ENCODE peak calls at places on chromosomes 6 and 20, in eight cellular contexts. One of them, this sample, is unnamed.

GRCh38 chr20:57387945-57388351 is 3.2 kb upstream of the RBM38 start:
- DNase-seq in H9: no peak
- DNase-seq in GM23248: no peak
- DNase-seq in heart right ventricle: no peak
- DNase-seq in pancreas: no peak
- DNase-seq in naive thymus-derived CD4-positive, alpha-beta T cell: no peak
- DNase-seq in GM23338: no peak
- DNase-seq in HCT116: no peak
- DNase-seq in this sample: no peak

GRCh38 chr20:23096073-23096472 is 9.9 kb upstream of the CD93 start:
- DNase-seq in HCT116: no peak
- DNase-seq in GM23248: no peak
- DNase-seq in naive thymus-derived CD4-positive, alpha-beta T cell: no peak
- DNase-seq in GM23338: no peak
- DNase-seq in pancreas: no peak
- DNase-seq in H9: no peak
- DNase-seq in heart right ventricle: no peak
- DNase-seq in this sample: no peak

GRCh38 chr6:145155411-145155810 is 579.9 kb downstream of the EPM2A start:
- DNase-seq in HCT116: no peak
- DNase-seq in GM23338: no peak
- DNase-seq in GM23248: peak; percentile 51
- DNase-seq in H9: no peak
- DNase-seq in naive thymus-derived CD4-positive, alpha-beta T cell: no peak
- DNase-seq in pancreas: no peak
- DNase-seq in heart right ventricle: no peak
- DNase-seq in this sample: no peak

GRCh38 chr6:26271640-26272090 is 93.3 kb upstream of the BTN3A2 start:
- DNase-seq in GM23338: no peak
- DNase-seq in naive thymus-derived CD4-positive, alpha-beta T cell: no peak
- DNase-seq in H9: no peak
- DNase-seq in HCT116: no peak
- DNase-seq in GM23248: no peak
- DNase-seq in pancreas: no peak
- DNase-seq in heart right ventricle: no peak
- DNase-seq in this sample: no peak

GRCh38 chr20:57266251-57267157 is at the start of gene BMP7:
- DNase-seq in heart right ventricle: peak; percentile 16
- DNase-seq in H9: peak; percentile 70
- DNase-seq in naive thymus-derived CD4-positive, alpha-beta T cell: no peak
- DNase-seq in GM23248: peak; percentile 34
- DNase-seq in GM23338: peak; percentile 82
- DNase-seq in pancreas: peak; percentile 55
- DNase-seq in HCT116: no peak
- DNase-seq in this sample: no peak

GRCh38 chr6:144993870-144994269 is 708.7 kb downstream of the UTRN start:
- DNase-seq in H9: no peak
- DNase-seq in heart right ventricle: no peak
- DNase-seq in GM23248: peak; percentile 41
- DNase-seq in pancreas: no peak
- DNase-seq in naive thymus-derived CD4-positive, alpha-beta T cell: no peak
- DNase-seq in GM23338: no peak
- DNase-seq in HCT116: no peak
- DNase-seq in this sample: no peak

GRCh38 chr6:106192824-106193223 is 106.7 kb downstream of the PRDM1 start:
- DNase-seq in naive thymus-derived CD4-positive, alpha-beta T cell: no peak
- DNase-seq in H9: no peak
- DNase-seq in pancreas: no peak
- DNase-seq in heart right ventricle: no peak
- DNase-seq in GM23338: no peak
- DNase-seq in GM23248: peak; percentile 66
- DNase-seq in HCT116: peak; percentile 70
- DNase-seq in this sample: no peak

GRCh38 chr6:19805146-19805515 is 32.0 kb upstream of the ID4 start:
- DNase-seq in naive thymus-derived CD4-positive, alpha-beta T cell: no peak
- DNase-seq in GM23248: peak; percentile 64
- DNase-seq in HCT116: peak; percentile 6
- DNase-seq in heart right ventricle: no peak
- DNase-seq in pancreas: no peak
- DNase-seq in GM23338: peak; percentile 4
- DNase-seq in H9: no peak
- DNase-seq in this sample: no peak

GRCh38 chr6:154289818-154290508 is 66.6 kb downstream of the IPCEF1 start:
- DNase-seq in pancreas: no peak
- DNase-seq in GM23338: no peak
- DNase-seq in GM23248: no peak
- DNase-seq in naive thymus-derived CD4-positive, alpha-beta T cell: no peak
- DNase-seq in heart right ventricle: no peak
- DNase-seq in H9: no peak
- DNase-seq in HCT116: no peak
- DNase-seq in this sample: no peak

GRCh38 chr20:3541887-3542721 is 71.3 kb downstream of the ATRN start:
- DNase-seq in H9: no peak
- DNase-seq in pancreas: no peak
- DNase-seq in naive thymus-derived CD4-positive, alpha-beta T cell: no peak
- DNase-seq in GM23338: no peak
- DNase-seq in heart right ventricle: no peak
- DNase-seq in GM23248: no peak
- DNase-seq in HCT116: no peak
- DNase-seq in this sample: no peak

GRCh38 chr6:89581669-89582068 is 56.9 kb downstream of the LYRM2 start:
- DNase-seq in HCT116: no peak
- DNase-seq in H9: no peak
- DNase-seq in heart right ventricle: no peak
- DNase-seq in GM23338: no peak
- DNase-seq in naive thymus-derived CD4-positive, alpha-beta T cell: no peak
- DNase-seq in GM23248: no peak
- DNase-seq in pancreas: no peak
- DNase-seq in this sample: no peak

GRCh38 chr6:169232507-169232931 is 21.1 kb downstream of the THBS2 start:
- DNase-seq in GM23338: no peak
- DNase-seq in pancreas: no peak
- DNase-seq in heart right ventricle: no peak
- DNase-seq in GM23248: no peak
- DNase-seq in H9: no peak
- DNase-seq in HCT116: no peak
- DNase-seq in naive thymus-derived CD4-positive, alpha-beta T cell: no peak
- DNase-seq in this sample: no peak

GRCh38 chr6:169231790-169232506 is 21.7 kb downstream of the THBS2 start:
- DNase-seq in heart right ventricle: no peak
- DNase-seq in naive thymus-derived CD4-positive, alpha-beta T cell: no peak
- DNase-seq in GM23248: no peak
- DNase-seq in GM23338: no peak
- DNase-seq in pancreas: no peak
- DNase-seq in HCT116: no peak
- DNase-seq in H9: no peak
- DNase-seq in this sample: no peak

GRCh38 chr6:169230923-169231789 is 22.5 kb downstream of the THBS2 start:
- DNase-seq in HCT116: no peak
- DNase-seq in naive thymus-derived CD4-positive, alpha-beta T cell: no peak
- DNase-seq in heart right ventricle: no peak
- DNase-seq in GM23248: no peak
- DNase-seq in pancreas: no peak
- DNase-seq in GM23338: no peak
- DNase-seq in H9: no peak
- DNase-seq in this sample: no peak

GRCh38 chr6:169229611-169230321 is 23.9 kb downstream of the THBS2 start:
- DNase-seq in GM23248: peak; percentile 37
- DNase-seq in heart right ventricle: no peak
- DNase-seq in H9: no peak
- DNase-seq in HCT116: no peak
- DNase-seq in pancreas: no peak
- DNase-seq in naive thymus-derived CD4-positive, alpha-beta T cell: no peak
- DNase-seq in GM23338: no peak
- DNase-seq in this sample: no peak

GRCh38 chr6:169230322-169230665 is 23.4 kb downstream of the THBS2 start:
- DNase-seq in pancreas: no peak
- DNase-seq in H9: no peak
- DNase-seq in naive thymus-derived CD4-positive, alpha-beta T cell: no peak
- DNase-seq in GM23338: no peak
- DNase-seq in heart right ventricle: no peak
- DNase-seq in HCT116: no peak
- DNase-seq in GM23248: no peak
- DNase-seq in this sample: no peak
- H3K27ac ChIP-seq in pancreas: no peak overlapping the region
- H3K27ac ChIP-seq in H9: no peak overlapping the region
- H3K27ac ChIP-seq in naive thymus-derived CD4-positive, alpha-beta T cell: no peak overlapping the region
- H3K27ac ChIP-seq in GM23338: no peak overlapping the region
- H3K27ac ChIP-seq in heart right ventricle: no peak overlapping the region
- H3K27ac ChIP-seq in HCT116: no peak overlapping the region
- H3K27ac ChIP-seq in GM23248: no peak overlapping the region
- H3K27ac ChIP-seq in this sample: no peak overlapping the region

GRCh38 chr6:127366281-127367022 is 23.0 kb upstream of the ECHDC1 start:
- DNase-seq in naive thymus-derived CD4-positive, alpha-beta T cell: no peak
- DNase-seq in GM23338: peak; percentile 47
- DNase-seq in HCT116: peak; percentile 92
- DNase-seq in heart right ventricle: no peak
- DNase-seq in pancreas: no peak
- DNase-seq in GM23248: peak; percentile 96
- DNase-seq in H9: peak; percentile 53
- DNase-seq in this sample: peak; percentile 96
- H3K27ac ChIP-seq in naive thymus-derived CD4-positive, alpha-beta T cell: no peak overlapping the region
- H3K27ac ChIP-seq in GM23338: peak overlapping the region; percentile 8
- H3K27ac ChIP-seq in HCT116: peak overlapping the region; percentile 60
- H3K27ac ChIP-seq in heart right ventricle: no peak overlapping the region
- H3K27ac ChIP-seq in pancreas: no peak overlapping the region
- H3K27ac ChIP-seq in GM23248: peak overlapping the region; percentile 74
- H3K27ac ChIP-seq in H9: no peak overlapping the region
- H3K27ac ChIP-seq in this sample: peak overlapping the region; percentile 79

GRCh38 chr6:149698175-149698574 is 19.7 kb downstream of the LATS1 start:
- DNase-seq in naive thymus-derived CD4-positive, alpha-beta T cell: no peak
- DNase-seq in H9: no peak
- DNase-seq in pancreas: no peak
- DNase-seq in HCT116: no peak
- DNase-seq in heart right ventricle: no peak
- DNase-seq in GM23248: no peak
- DNase-seq in GM23338: no peak
- DNase-seq in this sample: no peak

GRCh38 chr6:149696904-149697303 is 21.0 kb downstream of the LATS1 start:
- DNase-seq in naive thymus-derived CD4-positive, alpha-beta T cell: no peak
- DNase-seq in GM23338: no peak
- DNase-seq in pancreas: no peak
- DNase-seq in GM23248: peak; percentile 37
- DNase-seq in H9: no peak
- DNase-seq in heart right ventricle: no peak
- DNase-seq in HCT116: no peak
- DNase-seq in this sample: peak; percentile 37

GRCh38 chr6:149699150-149699549 is 18.8 kb downstream of the LATS1 start:
- DNase-seq in GM23248: no peak
- DNase-seq in naive thymus-derived CD4-positive, alpha-beta T cell: no peak
- DNase-seq in GM23338: no peak
- DNase-seq in heart right ventricle: no peak
- DNase-seq in H9: no peak
- DNase-seq in HCT116: no peak
- DNase-seq in pancreas: no peak
- DNase-seq in this sample: no peak

DNA sequence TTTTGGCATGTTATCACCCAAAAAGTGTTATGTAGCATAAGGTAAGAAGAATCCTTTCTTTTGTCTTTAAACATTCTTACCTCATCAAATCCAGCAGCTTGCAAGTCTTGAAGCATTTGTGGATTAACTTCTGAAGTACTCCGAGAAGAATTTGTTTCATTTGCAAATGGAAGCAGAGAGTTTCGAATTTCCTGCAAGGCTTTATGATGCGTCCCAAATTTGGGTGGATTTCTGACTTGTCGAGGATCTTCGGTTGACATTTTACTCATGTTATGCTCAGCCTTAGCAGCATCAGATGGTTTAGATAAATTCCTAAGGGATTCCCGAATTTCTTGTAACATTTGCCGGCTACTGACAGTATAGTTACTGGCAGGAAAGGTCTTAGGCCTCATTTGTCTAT is 16.2 kb downstream of the LATS1 start:
- DNase-seq in naive thymus-derived CD4-positive, alpha-beta T cell: no peak
- DNase-seq in HCT116: no peak
- DNase-seq in GM23248: peak; percentile 70
- DNase-seq in pancreas: no peak
- DNase-seq in H9: peak; percentile 38
- DNase-seq in GM23338: peak; percentile 79
- DNase-seq in heart right ventricle: no peak
- DNase-seq in this sample: no peak
- H3K27ac ChIP-seq in naive thymus-derived CD4-positive, alpha-beta T cell: no peak overlapping the region
- H3K27ac ChIP-seq in HCT116: no peak overlapping the region
- H3K27ac ChIP-seq in GM23248: peak overlapping the region; percentile 50
- H3K27ac ChIP-seq in pancreas: no peak overlapping the region
- H3K27ac ChIP-seq in H9: peak overlapping the region; percentile 8
- H3K27ac ChIP-seq in GM23338: peak overlapping the region; percentile 89
- H3K27ac ChIP-seq in heart right ventricle: no peak overlapping the region
- H3K27ac ChIP-seq in this sample: no peak overlapping the region

DNA sequence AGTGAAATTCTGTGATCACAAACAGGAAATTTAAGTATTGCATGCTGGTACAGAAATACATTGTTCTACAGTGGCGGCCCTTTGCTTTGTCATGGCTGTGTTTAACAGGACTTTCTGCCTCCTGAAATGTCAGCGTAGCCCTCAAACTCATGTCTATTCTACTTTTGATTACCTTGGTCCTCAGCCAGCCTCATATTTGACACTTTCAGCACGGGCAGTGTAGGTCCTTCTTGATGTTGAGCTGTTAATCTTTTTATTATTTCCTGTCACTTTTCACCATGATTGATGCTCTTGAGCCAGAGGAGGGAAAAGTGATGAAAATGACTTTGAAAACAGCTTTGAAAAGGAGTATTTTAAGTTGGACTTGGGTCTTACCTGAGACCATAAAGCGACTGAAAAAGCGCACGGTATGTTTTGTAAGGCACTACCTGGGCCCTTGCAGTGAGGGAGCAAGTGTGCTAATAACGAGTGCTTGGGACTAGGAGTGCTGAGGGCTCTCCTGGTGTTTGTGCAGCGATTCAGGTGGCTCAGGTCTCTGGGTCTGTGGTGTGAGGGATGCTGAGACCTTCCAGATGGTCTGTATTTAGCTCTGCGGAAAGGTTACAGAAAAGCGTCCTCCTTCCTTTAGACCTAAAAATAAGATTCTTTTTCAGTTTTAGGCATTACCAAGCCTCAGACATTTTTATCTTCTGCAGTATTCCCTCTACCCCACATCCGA is 45.2 kb upstream of the RREB1 start:
- DNase-seq in GM23338: no peak
- DNase-seq in H9: no peak
- DNase-seq in naive thymus-derived CD4-positive, alpha-beta T cell: no peak
- DNase-seq in pancreas: no peak
- DNase-seq in GM23248: no peak
- DNase-seq in heart right ventricle: no peak
- DNase-seq in HCT116: no peak
- DNase-seq in this sample: no peak
- H3K27ac ChIP-seq in GM23338: no peak overlapping the region
- H3K27ac ChIP-seq in H9: no peak overlapping the region
- H3K27ac ChIP-seq in naive thymus-derived CD4-positive, alpha-beta T cell: no peak overlapping the region
- H3K27ac ChIP-seq in pancreas: peak overlapping the region; percentile 84
- H3K27ac ChIP-seq in GM23248: no peak overlapping the region
- H3K27ac ChIP-seq in heart right ventricle: no peak overlapping the region
- H3K27ac ChIP-seq in HCT116: no peak overlapping the region
- H3K27ac ChIP-seq in this sample: no peak overlapping the region

DNA sequence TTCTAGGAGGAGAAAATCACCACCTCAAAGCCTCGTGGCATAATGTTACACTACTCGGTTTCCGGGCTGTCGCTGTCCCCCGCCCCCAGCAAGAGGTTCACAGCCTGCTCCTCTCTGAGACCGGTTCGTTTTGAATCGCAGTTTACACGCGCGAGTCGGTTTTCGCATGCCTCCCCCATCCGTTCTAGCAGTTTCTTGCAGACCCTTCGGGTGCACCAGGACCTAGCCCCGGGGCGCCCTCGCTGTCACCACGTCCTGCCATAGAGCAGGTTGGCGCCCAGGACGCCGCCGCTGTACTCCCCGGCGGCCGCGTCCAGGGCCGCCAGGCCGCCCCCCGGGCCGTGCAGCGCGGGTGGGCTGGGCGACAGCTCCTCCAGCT is 1.7 kb downstream of the NKX2-4 start:
- DNase-seq in GM23248: no peak
- DNase-seq in GM23338: peak; percentile 71
- DNase-seq in HCT116: no peak
- DNase-seq in pancreas: no peak
- DNase-seq in heart right ventricle: no peak
- DNase-seq in H9: peak; percentile 55
- DNase-seq in naive thymus-derived CD4-positive, alpha-beta T cell: peak; percentile 67
- DNase-seq in this sample: no peak
- H3K27ac ChIP-seq in GM23248: no peak overlapping the region
- H3K27ac ChIP-seq in GM23338: no peak overlapping the region
- H3K27ac ChIP-seq in HCT116: no peak overlapping the region
- H3K27ac ChIP-seq in pancreas: no peak overlapping the region
- H3K27ac ChIP-seq in heart right ventricle: no peak overlapping the region
- H3K27ac ChIP-seq in H9: no peak overlapping the region
- H3K27ac ChIP-seq in naive thymus-derived CD4-positive, alpha-beta T cell: no peak overlapping the region
- H3K27ac ChIP-seq in this sample: no peak overlapping the region